ENCODE peak calls at places on chromosome 13, in five cellular contexts. One of them, this sample, is unnamed.

GRCh38 chr13:22740264-22740663 is 440.5 kb upstream of the SGCG start:
- DNase-seq in PC-9: no peak
- DNase-seq in neural progenitor cell: peak; percentile 49
- DNase-seq in GM23338: peak; percentile 70
- DNase-seq in endothelial cell of umbilical vein: no peak
- DNase-seq in this sample: peak; percentile 38

GRCh38 chr13:65856464-65856863 is 1373.7 kb downstream of the PCDH9 start:
- DNase-seq in neural progenitor cell: no peak
- DNase-seq in PC-9: no peak
- DNase-seq in endothelial cell of umbilical vein: no peak
- DNase-seq in GM23338: no peak
- DNase-seq in this sample: no peak

GRCh38 chr13:109816112-109816978 is 30.0 kb upstream of the IRS2 start:
- DNase-seq in endothelial cell of umbilical vein: no peak
- DNase-seq in neural progenitor cell: no peak
- DNase-seq in GM23338: peak; percentile 16
- DNase-seq in PC-9: peak; percentile 40
- DNase-seq in this sample: no peak

GRCh38 chr13:67355791-67356190 is 125.7 kb upstream of the PCDH9 start:
- DNase-seq in PC-9: no peak
- DNase-seq in endothelial cell of umbilical vein: no peak
- DNase-seq in GM23338: no peak
- DNase-seq in neural progenitor cell: no peak
- DNase-seq in this sample: no peak

GRCh38 chr13:42137856-42138537 is 89.5 kb downstream of the DGKH start:
- DNase-seq in GM23338: no peak
- DNase-seq in PC-9: no peak
- DNase-seq in neural progenitor cell: no peak
- DNase-seq in endothelial cell of umbilical vein: no peak
- DNase-seq in this sample: no peak

GRCh38 chr13:21010621-21011020 is 50.8 kb downstream of the LATS2 start:
- DNase-seq in GM23338: peak; percentile 49
- DNase-seq in endothelial cell of umbilical vein: no peak
- DNase-seq in PC-9: no peak
- DNase-seq in neural progenitor cell: no peak
- DNase-seq in this sample: no peak

GRCh38 chr13:92137519-92137918 is 739.1 kb downstream of the GPC5 start:
- DNase-seq in PC-9: no peak
- DNase-seq in GM23338: no peak
- DNase-seq in endothelial cell of umbilical vein: no peak
- DNase-seq in neural progenitor cell: peak; percentile 3
- DNase-seq in this sample: no peak

GRCh38 chr13:95337597-95337996 is 36.3 kb upstream of the ABCC4 start:
- DNase-seq in GM23338: no peak
- DNase-seq in neural progenitor cell: no peak
- DNase-seq in endothelial cell of umbilical vein: no peak
- DNase-seq in PC-9: no peak
- DNase-seq in this sample: no peak

GRCh38 chr13:35983206-35983605 is 148.0 kb downstream of the DCLK1 start:
- DNase-seq in neural progenitor cell: no peak
- DNase-seq in endothelial cell of umbilical vein: no peak
- DNase-seq in PC-9: no peak
- DNase-seq in GM23338: no peak
- DNase-seq in this sample: no peak

GRCh38 chr13:79490326-79490725 is 9.4 kb downstream of the NDFIP2 start:
- DNase-seq in GM23338: no peak
- DNase-seq in endothelial cell of umbilical vein: no peak
- DNase-seq in PC-9: no peak
- DNase-seq in neural progenitor cell: no peak
- DNase-seq in this sample: no peak

GRCh38 chr13:31653730-31654129 is 85.6 kb upstream of the RXFP2 start:
- DNase-seq in endothelial cell of umbilical vein: peak; percentile 62
- DNase-seq in PC-9: no peak
- DNase-seq in GM23338: no peak
- DNase-seq in neural progenitor cell: no peak
- DNase-seq in this sample: no peak

DNA sequence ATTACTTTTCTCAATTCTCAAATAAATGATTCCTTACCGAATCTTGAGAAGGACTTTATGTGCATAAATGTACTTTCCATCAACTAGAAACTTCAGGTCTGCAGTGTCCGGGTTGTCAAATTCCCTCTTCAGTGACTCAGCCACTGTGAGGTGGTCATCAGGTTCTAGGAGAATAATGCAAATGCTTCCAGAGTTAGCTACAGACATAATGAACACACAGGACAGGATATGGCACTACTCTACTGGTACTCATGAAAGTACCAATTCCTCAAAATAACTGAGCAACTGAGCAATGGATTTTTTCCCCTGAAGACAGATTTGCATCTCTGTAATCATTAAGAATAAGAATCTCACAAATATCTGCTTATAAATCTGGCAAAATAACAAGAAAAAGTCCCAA is 31.2 kb downstream of the RCBTB2 start:
- DNase-seq in PC-9: no peak
- DNase-seq in endothelial cell of umbilical vein: no peak
- DNase-seq in neural progenitor cell: no peak
- DNase-seq in GM23338: no peak
- DNase-seq in this sample: no peak
- TF ChIP-seq EZH2 in PC-9: no peak
- TF ChIP-seq EZH2 in endothelial cell of umbilical vein: no peak
- TF ChIP-seq EZH2 in neural progenitor cell: no peak
- TF ChIP-seq EZH2 in GM23338: no peak
- TF ChIP-seq EZH2 in this sample: no peak

GRCh38 chr13:63954683-63955082 is 2539.0 kb upstream of the PCDH20 start:
- DNase-seq in neural progenitor cell: peak; percentile 19
- DNase-seq in endothelial cell of umbilical vein: no peak
- DNase-seq in GM23338: peak; percentile 42
- DNase-seq in PC-9: no peak
- DNase-seq in this sample: no peak
- TF ChIP-seq CTCF in neural progenitor cell: peak; percentile 23
- TF ChIP-seq CTCF in endothelial cell of umbilical vein: no peak
- TF ChIP-seq CTCF in GM23338: peak; percentile 43
- TF ChIP-seq CTCF in PC-9: no peak
- TF ChIP-seq CTCF in this sample: no peak

GRCh38 chr13:39414339-39414738 is 188.7 kb downstream of the LHFPL6 start:
- DNase-seq in endothelial cell of umbilical vein: no peak
- DNase-seq in GM23338: no peak
- DNase-seq in neural progenitor cell: no peak
- DNase-seq in PC-9: peak; percentile 11
- DNase-seq in this sample: no peak

GRCh38 chr13:39410089-39410901 is 192.7 kb downstream of the LHFPL6 start:
- DNase-seq in neural progenitor cell: no peak
- DNase-seq in GM23338: peak; percentile 38
- DNase-seq in PC-9: no peak
- DNase-seq in endothelial cell of umbilical vein: peak; percentile 65
- DNase-seq in this sample: peak; percentile 87

GRCh38 chr13:39408512-39408911 is 194.5 kb downstream of the LHFPL6 start:
- DNase-seq in endothelial cell of umbilical vein: no peak
- DNase-seq in neural progenitor cell: no peak
- DNase-seq in PC-9: no peak
- DNase-seq in GM23338: no peak
- DNase-seq in this sample: no peak

GRCh38 chr13:39415003-39415402 is 188.0 kb downstream of the LHFPL6 start:
- DNase-seq in neural progenitor cell: no peak
- DNase-seq in PC-9: peak; percentile 6
- DNase-seq in GM23338: no peak
- DNase-seq in endothelial cell of umbilical vein: peak; percentile 97
- DNase-seq in this sample: no peak

DNA sequence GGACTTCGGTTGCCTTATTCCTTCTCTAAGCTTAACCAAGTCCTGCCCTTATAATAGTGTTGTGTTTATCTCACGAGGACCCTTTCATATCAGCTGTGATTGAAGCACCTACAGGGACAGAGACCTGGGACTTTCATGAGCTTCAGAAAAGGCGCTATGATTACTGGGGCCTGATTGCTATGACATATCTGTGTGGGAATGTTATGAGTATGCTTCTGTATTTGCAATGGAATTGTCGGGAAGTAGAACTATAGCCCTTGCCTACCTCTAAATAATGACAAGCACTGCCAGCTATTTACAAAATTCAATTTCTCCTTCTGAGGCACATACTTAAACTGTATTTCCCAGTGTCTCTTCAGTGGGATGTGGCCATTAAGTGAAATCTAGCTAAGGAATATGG is 191.5 kb downstream of the LHFPL6 start:
- DNase-seq in neural progenitor cell: no peak
- DNase-seq in endothelial cell of umbilical vein: no peak
- DNase-seq in PC-9: no peak
- DNase-seq in GM23338: no peak
- DNase-seq in this sample: no peak
- TF ChIP-seq EZH2 in neural progenitor cell: no peak
- TF ChIP-seq EZH2 in endothelial cell of umbilical vein: no peak
- TF ChIP-seq EZH2 in PC-9: no peak
- TF ChIP-seq EZH2 in GM23338: no peak
- TF ChIP-seq EZH2 in this sample: no peak

GRCh38 chr13:59997976-59998375 is 165.8 kb downstream of the DIAPH3 start:
- DNase-seq in GM23338: no peak
- DNase-seq in endothelial cell of umbilical vein: no peak
- DNase-seq in neural progenitor cell: no peak
- DNase-seq in PC-9: no peak
- DNase-seq in this sample: no peak

GRCh38 chr13:60000986-60001385 is 162.7 kb downstream of the DIAPH3 start:
- DNase-seq in neural progenitor cell: no peak
- DNase-seq in endothelial cell of umbilical vein: no peak
- DNase-seq in PC-9: no peak
- DNase-seq in GM23338: no peak
- DNase-seq in this sample: no peak

GRCh38 chr13:59991395-59991794 is 172.3 kb downstream of the DIAPH3 start:
- DNase-seq in neural progenitor cell: no peak
- DNase-seq in GM23338: peak; percentile 26
- DNase-seq in endothelial cell of umbilical vein: no peak
- DNase-seq in PC-9: no peak
- DNase-seq in this sample: no peak

GRCh38 chr13:60000081-60000480 is 163.6 kb downstream of the DIAPH3 start:
- DNase-seq in endothelial cell of umbilical vein: no peak
- DNase-seq in PC-9: no peak
- DNase-seq in neural progenitor cell: no peak
- DNase-seq in GM23338: no peak
- DNase-seq in this sample: no peak

DNA sequence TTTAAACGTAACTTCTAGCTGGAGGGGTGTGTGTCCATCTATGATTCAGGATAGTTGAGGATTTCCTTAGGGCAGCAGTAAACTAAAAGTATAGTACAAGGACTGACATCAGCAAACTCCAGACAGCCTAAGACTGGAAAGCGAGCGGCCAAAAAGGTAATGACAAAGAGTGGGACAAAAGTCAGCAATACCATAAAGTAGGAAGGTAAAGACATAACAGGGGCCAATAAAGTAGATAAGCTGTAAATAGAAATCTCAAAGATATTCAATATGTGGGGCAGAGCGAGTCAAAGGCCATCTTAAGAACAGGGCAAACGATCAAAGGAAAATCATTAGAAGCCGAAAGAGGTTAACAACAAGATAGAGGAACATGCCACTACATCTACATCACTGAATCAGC is 167.3 kb downstream of the DIAPH3 start:
- DNase-seq in endothelial cell of umbilical vein: no peak
- DNase-seq in PC-9: no peak
- DNase-seq in neural progenitor cell: no peak
- DNase-seq in GM23338: no peak
- DNase-seq in this sample: no peak
- TF ChIP-seq CTCF in endothelial cell of umbilical vein: no peak
- TF ChIP-seq CTCF in PC-9: no peak
- TF ChIP-seq CTCF in neural progenitor cell: no peak
- TF ChIP-seq CTCF in GM23338: no peak
- TF ChIP-seq CTCF in this sample: no peak

DNA sequence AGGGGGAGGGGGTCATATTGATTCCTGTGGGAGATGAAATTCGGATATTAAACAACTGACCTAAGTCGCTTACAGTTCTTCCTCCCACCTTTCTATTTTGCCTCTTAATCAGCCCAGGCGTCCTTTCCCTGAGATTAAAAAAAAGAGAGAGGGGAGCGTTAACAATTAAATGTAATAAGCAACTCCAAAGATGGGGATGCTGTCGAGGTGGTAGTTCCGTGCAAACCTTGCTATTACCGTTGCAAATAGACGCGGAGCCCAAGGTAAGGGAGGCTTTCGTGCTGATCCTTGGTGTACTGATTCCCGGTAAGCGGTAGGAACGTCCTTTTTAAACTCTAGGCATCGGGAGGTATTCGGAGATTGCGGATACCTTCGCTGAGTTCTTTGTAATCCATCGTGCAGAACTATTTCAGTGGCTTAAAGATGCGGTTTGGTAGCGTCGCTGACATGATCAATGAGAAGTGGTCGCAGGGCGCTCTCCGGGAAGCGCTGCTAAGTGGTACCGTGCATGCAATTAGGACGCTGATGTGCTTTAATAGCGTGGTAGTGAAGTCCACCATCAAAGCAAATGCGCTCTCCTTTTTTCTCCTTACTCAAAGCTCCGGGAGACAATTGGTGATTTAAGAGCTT is 3.1 kb downstream of the SLITRK5 start:
- DNase-seq in GM23338: peak; percentile 48
- DNase-seq in neural progenitor cell: peak; percentile 57
- DNase-seq in PC-9: no peak
- DNase-seq in endothelial cell of umbilical vein: no peak
- DNase-seq in this sample: no peak
- TF ChIP-seq EZH2 in GM23338: peak; percentile 87
- TF ChIP-seq EZH2 in neural progenitor cell: peak; percentile 84
- TF ChIP-seq EZH2 in PC-9: no peak
- TF ChIP-seq EZH2 in endothelial cell of umbilical vein: no peak
- TF ChIP-seq EZH2 in this sample: no peak

DNA sequence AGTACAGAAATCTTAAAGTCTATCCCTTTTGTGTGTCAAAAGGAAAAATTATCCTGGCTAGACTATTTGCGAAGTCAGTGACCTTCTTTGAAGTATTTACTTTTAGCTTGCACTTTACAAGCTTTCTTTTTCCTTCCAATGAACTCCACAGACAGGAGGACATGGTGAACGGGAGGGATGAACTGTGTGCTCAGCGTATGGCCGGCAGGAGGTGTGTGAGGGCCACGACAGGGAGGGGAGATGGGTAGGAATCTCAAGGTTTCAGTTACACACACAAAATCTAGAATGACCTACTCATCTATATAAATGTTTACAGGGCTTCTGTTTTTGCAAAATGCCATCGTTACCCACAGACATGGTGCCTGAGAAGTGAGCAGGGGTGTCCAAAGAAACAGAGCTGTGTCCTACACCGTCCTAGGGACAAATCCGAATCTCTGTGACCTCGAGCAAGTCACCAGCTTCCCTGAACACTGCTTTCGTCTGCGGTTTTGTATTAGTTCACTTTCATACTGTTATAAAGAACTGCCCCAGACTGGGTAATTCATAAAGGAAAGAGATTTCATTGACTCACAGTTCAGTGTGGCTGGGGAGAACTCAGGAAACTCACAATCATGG is 537.2 kb downstream of the LIG4 start:
- DNase-seq in GM23338: peak; percentile 39
- DNase-seq in PC-9: no peak
- DNase-seq in neural progenitor cell: peak; percentile 34
- DNase-seq in endothelial cell of umbilical vein: no peak
- DNase-seq in this sample: no peak
- TF ChIP-seq CTCF in GM23338: peak; percentile 42
- TF ChIP-seq CTCF in PC-9: no peak
- TF ChIP-seq CTCF in neural progenitor cell: peak; percentile 43
- TF ChIP-seq CTCF in endothelial cell of umbilical vein: no peak
- TF ChIP-seq CTCF in this sample: no peak

This sample was measured in A673.